ENCODE peak calls at places on chromosomes 3 and 15, in eight cellular contexts. Y is ovary, O is left ventricle myocardium inferior, Q is breast epithelium, F is PC-3, V is cardiac muscle cell, L is pancreas, D is A549. G is an unnamed sample. For H3K4me1, the result is how much of the 10 kb centered on the place peaks cover.

GRCh38 chr3:6827453-6827852 is 33.5 kb upstream of the GRM7 start:
- DNase-seq in Y (no peak), O (no peak), Q (no peak), F (no peak), V (no peak), L (no peak), D (no peak), G (no peak)

GRCh38 chr3:173065543-173065970 is 75.5 kb downstream of the SPATA16 start:
- DNase-seq in Y (no peak), O (no peak), Q (no peak), F (peak), V (no peak), L (no peak), D (no peak), G (no peak)

GRCh38 chr3:38519000-38519399 is 22.9 kb downstream of the EXOG start:
- DNase-seq in Y (no peak), O (no peak), Q (no peak), F (no peak), V (no peak), L (no peak), D (no peak), G (no peak)

GRCh38 chr3:150227839-150228238 is 180.3 kb upstream of the TSC22D2 start:
- DNase-seq in Y (no peak), O (no peak), Q (no peak), F (peak), V (peak), L (peak), D (peak), G (no peak)

GRCh38 chr15:29435811-29436210 is 166.2 kb upstream of the NSMCE3 start:
- DNase-seq in Y (no peak), O (no peak), Q (no peak), F (peak), V (no peak), L (no peak), D (no peak), G (no peak)

GRCh38 chr15:65310431-65311137 is 6.1 kb downstream of the RNU5B-1 start:
- DNase-seq in Y (no peak), O (no peak), Q (no peak), F (no peak), V (no peak), L (no peak), D (no peak), G (no peak)

GRCh38 chr3:54376440-54376839 is 254.1 kb downstream of the CACNA2D3 start:
- DNase-seq in Y (no peak), O (no peak), Q (no peak), F (no peak), V (no peak), L (no peak), D (no peak), G (no peak)

GRCh38 chr3:170426240-170426797 is 7.7 kb downstream of the CLDN11 start:
- DNase-seq in Y (no peak), O (no peak), Q (no peak), F (no peak), V (no peak), L (no peak), D (no peak), G (no peak)

GRCh38 chr3:172181936-172182708 is 142.7 kb downstream of the FNDC3B start:
- DNase-seq in Y (no peak), O (no peak), Q (no peak), F (peak), V (peak), L (no peak), D (no peak), G (peak)

GRCh38 chr3:44509985-44510360 is 32.5 kb upstream of the ZNF445 start:
- DNase-seq in Y (no peak), O (no peak), Q (no peak), F (peak), V (peak), L (no peak), D (peak), G (no peak)

GRCh38 chr15:78085928-78086327 is 6.4 kb upstream of the SH2D7 start:
- DNase-seq in Y (no peak), O (no peak), Q (no peak), F (no peak), V (no peak), L (no peak), D (no peak), G (no peak)

GRCh38 chr3:147130461-147130860 is 275.9 kb downstream of the ZIC4 start:
- DNase-seq in Y (no peak), O (no peak), Q (no peak), F (peak), V (no peak), L (no peak), D (no peak), G (no peak)

GRCh38 chr3:134064081-134064480 is 34.4 kb upstream of the SLCO2A1 start:
- DNase-seq in Y (no peak), O (no peak), Q (no peak), F (no peak), V (no peak), L (no peak), D (no peak), G (no peak)

GRCh38 chr3:50490438-50490970 is 12.9 kb downstream of the CACNA2D2 start:
- DNase-seq in Y (no peak), O (no peak), Q (no peak), F (no peak), V (peak), L (no peak), D (no peak), G (no peak)

GRCh38 chr3:62559831-62560445 is 186.6 kb upstream of the FEZF2 start:
- DNase-seq in Y (no peak), O (no peak), Q (no peak), F (peak), V (peak), L (no peak), D (no peak), G (no peak)
- TF ChIP-seq CTCF in Y (no peak), O (peak), Q (no peak), F (peak), V (peak), L (no peak), D (peak), G (peak)

DNA sequence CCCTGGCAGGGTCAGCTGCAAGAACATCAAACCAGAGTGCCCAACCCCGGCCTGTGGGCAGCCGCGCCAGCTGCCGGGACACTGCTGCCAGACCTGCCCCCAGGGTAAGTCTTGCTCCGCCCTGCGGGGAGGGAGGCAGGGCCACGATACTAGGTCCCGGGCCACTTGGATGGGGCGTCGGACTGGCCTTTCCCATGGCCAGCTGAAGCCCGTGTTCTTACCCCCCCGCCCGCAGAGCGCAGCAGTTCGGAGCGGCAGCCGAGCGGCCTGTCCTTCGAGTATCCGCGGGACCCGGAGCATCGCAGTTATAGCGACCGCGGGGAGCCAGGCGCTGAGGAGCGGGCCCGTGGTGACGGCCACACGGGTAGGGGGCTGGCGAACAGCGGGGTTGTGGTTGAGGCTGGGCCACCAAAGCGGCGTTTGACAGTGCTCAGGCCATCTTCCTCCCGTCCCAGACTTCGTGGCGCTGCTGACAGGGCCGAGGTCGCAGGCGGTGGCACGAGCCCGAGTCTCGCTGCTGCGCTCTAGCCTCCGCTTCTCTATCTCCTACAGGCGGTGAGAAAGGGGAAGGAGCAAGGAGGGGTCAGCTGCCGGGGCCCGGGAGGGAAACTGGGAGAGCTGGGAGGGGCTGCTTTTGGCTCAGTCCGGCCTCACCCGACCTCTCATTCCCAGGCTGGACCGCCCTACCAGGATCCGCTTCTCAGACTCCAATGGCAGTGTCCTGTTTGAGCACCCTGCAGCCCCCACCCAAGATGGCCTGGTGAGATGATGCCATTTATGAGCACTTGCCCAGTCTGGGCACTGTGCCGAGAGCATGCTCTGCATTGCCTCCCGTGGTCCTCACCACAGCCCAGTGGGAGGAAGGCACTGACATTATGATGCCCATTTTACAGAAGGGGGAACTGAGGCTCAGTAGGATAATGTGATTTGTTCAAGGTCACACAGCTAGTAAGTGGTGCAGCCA is 1.7 kb downstream of the CHRD start:
- DNase-seq in Y (no peak), O (peak), Q (no peak), F (no peak), V (peak), L (no peak), D (no peak), G (peak)
- H3K4me3 ChIP-seq in Y (peak), O (peak), Q (peak), F (no peak), V (no peak), L (peak), D (no peak), G (peak)

GRCh38 chr3:46935989-46936620 is 40.4 kb downstream of the CCDC12 start:
- DNase-seq in Y (no peak), O (no peak), Q (no peak), F (no peak), V (no peak), L (no peak), D (no peak), G (peak)
- H3K4me1 ChIP-seq in Y (under half), O (half or more), Q (under half), F (half or more), V (half or more), L (half or more), D (half or more), G (half or more)

DNA sequence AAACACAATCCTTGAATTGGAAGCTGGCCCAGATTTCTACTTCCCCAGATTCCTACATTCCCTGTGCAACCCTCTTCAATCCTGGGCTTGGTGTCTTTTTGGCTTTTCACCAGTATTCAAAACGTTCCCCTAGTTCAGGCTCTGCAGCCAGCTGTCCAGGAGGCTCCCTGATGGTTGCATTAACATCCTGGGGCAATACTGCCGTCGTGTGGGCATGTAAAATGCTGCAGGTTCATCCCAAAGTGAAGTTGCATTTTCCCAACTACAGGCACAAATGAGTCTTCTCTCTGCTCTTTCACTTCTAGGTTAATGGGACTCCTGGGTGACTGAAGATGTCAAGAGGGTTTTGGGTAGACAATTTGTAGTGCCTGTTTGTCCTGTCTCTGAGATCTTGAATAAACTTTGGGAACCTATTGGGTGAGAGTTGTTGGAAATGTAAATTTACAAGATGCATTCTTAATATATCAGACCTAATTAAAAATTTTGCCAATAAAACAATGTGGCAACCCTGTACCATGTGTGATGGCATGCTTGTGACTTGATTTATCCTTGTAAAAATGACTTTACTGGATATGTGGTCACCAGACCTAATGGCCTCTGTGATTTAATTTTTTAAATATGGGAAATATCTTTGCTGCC is 28.6 kb downstream of the SOX14 start:
- DNase-seq in Y (no peak), O (no peak), Q (no peak), F (peak), V (peak), L (no peak), D (no peak), G (no peak)
- TF ChIP-seq CTCF in Y (peak), O (peak), Q (no peak), F (peak), V (peak), L (peak), D (peak), G (peak)

GRCh38 chr15:70857547-70858265 is 3.7 kb upstream of the LARP6 start:
- DNase-seq in Y (no peak), O (no peak), Q (no peak), F (no peak), V (no peak), L (no peak), D (no peak), G (no peak)

GRCh38 chr15:70854669-70854976 is 666 bp upstream of the LARP6 start:
- DNase-seq in Y (peak), O (no peak), Q (no peak), F (peak), V (no peak), L (no peak), D (no peak), G (no peak)

GRCh38 chr15:70856177-70856883 is 2.4 kb upstream of the LARP6 start:
- DNase-seq in Y (no peak), O (no peak), Q (no peak), F (peak), V (no peak), L (no peak), D (no peak), G (no peak)

GRCh38 chr15:70855764-70856163 is 1.8 kb upstream of the LARP6 start:
- DNase-seq in Y (no peak), O (no peak), Q (no peak), F (no peak), V (no peak), L (no peak), D (no peak), G (no peak)

DNA sequence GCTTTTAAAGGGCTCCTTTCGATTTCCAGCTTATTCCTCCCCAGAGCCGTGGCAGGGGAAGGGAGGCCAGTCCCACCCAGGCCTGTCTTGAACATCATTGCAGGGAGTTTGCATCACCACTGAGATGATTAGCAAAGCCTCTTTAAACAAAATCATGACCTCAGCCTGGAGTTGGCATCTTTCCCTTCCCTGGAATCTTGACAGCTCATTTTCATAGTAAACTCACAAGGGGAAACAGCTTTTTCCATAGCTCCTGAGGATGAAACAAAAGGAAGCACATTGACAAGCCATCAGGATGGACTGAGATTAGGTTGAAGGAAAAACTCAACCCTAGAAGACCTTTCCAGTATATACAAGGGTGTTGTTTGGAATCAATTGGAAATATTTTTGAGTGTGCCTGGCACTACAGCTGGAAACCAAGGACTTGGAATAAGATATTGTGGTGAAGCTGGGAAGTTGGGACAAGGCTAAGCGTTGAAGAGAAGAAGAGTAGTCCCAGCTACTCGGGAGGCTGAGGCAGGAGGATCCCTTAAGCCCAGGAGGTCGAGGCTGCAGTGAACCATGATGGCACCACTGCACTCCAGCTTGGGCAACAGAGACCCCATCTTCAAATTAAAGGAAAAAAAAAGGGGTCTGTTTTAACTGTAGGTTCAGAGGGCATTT is 3.1 kb upstream of the LARP6 start:
- DNase-seq in Y (peak), O (peak), Q (peak), F (peak), V (no peak), L (no peak), D (no peak), G (peak)
- H3K4me3 ChIP-seq in Y (no peak), O (peak), Q (no peak), F (peak), V (no peak), L (no peak), D (no peak), G (no peak)

GRCh38 chr3:141077631-141078030 is 26.5 kb downstream of the SPSB4 start:
- DNase-seq in Y (no peak), O (no peak), Q (no peak), F (no peak), V (no peak), L (no peak), D (no peak), G (no peak)

GRCh38 chr3:141080407-141080806 is 29.3 kb downstream of the SPSB4 start:
- DNase-seq in Y (no peak), O (no peak), Q (no peak), F (no peak), V (no peak), L (no peak), D (no peak), G (peak)

GRCh38 chr3:141076026-141076797 is 25.1 kb downstream of the SPSB4 start:
- DNase-seq in Y (no peak), O (no peak), Q (no peak), F (no peak), V (peak), L (peak), D (no peak), G (no peak)

GRCh38 chr3:141076821-141077571 is 25.8 kb downstream of the SPSB4 start:
- DNase-seq in Y (peak), O (peak), Q (no peak), F (no peak), V (peak), L (no peak), D (no peak), G (peak)

DNA sequence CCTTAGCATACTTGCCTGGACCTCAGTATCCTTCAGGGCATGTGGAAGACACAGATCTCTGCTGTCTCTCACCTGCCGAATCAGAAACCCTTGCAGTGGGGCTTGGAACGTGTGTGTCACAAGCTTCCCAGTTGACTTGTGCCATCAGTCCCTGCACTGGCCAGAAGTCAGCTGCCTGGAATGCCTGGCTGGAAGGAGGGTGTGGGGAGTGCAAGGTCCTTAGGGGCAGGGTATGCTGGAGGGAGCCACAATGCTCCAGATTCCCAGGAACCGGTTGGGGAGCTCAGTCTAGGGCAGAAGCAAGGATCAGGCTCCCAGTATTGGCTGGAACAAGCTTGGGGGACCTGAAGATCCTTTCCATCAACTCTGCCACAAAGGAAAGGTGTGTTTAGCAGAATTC is 27.1 kb downstream of the SPSB4 start:
- DNase-seq in Y (no peak), O (no peak), Q (no peak), F (no peak), V (no peak), L (no peak), D (no peak), G (no peak)
- H3K4me1 ChIP-seq in Y (under half), O (under half), Q (under half), F (under half), V (half or more), L (under half), D (under half), G (under half)

DNA sequence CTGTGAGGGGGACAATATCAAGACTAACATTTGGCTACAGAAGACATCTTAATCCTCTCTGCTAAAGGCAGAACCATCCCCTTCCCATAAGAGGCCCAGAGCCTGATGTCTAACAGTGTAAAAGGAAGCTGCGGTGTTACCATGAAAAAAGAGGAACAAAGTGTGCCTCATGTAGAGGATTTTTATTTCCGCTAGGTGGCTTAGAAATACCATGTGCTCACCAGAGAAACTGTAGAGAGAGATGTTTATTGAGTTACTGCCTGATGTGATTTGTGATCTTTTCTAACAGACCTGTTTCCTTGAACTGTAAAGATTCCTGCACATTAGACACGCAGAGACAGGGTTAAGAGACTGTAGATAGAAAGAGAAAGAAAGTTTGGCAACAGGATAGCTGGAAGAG is 22.1 kb downstream of the OR5H15 start:
- DNase-seq in Y (no peak), O (no peak), Q (no peak), F (peak), V (peak), L (no peak), D (no peak), G (no peak)
- TF ChIP-seq CTCF in Y (no peak), O (no peak), Q (no peak), F (peak), V (no peak), L (no peak), D (no peak), G (peak)

GRCh38 chr15:63155486-63155885 is 1.8 kb downstream of the RPS27L start:
- DNase-seq in Y (no peak), O (no peak), Q (no peak), F (no peak), V (no peak), L (no peak), D (no peak), G (no peak)
- H3K4me3 ChIP-seq in Y (no peak), O (peak), Q (no peak), F (peak), V (peak), L (peak), D (peak), G (peak)

DNA sequence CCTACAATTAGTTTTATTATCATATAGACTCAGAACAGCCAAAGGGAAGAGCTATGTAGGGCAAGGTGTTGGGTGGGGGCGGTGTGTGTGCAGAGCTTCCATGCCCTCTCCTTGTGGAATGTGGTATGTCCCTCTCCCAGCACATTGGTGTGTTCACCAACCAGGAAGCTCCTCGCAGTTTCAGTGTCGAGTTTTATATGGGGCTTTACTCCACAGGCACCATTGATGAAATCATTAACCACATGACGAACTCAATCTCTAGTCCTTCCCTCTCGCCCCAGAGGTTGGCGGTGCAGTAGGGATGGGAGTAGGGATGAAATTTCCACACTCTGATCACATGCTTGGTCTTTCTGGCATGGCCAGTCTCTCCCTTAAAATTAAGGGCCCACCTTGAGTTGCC is 13.6 kb upstream of the SRP14 start:
- DNase-seq in Y (no peak), O (no peak), Q (no peak), F (no peak), V (no peak), L (no peak), D (no peak), G (no peak)
- H3K4me1 ChIP-seq in Y (under half), O (half or more), Q (under half), F (under half), V (under half), L (under half), D (under half), G (half or more)

G was measured in psoas muscle.